ENCODE peak calls at places on chromosomes 3 and 15, in five cellular contexts. One of them, this sample, is unnamed.

GRCh38 chr3:129599607-129600006 is 6.9 kb downstream of the PLXND1 start:
- DNase-seq in HepG2: no peak
- DNase-seq in K562: peak
- DNase-seq in GM12878: no peak
- DNase-seq in WTC11: peak
- DNase-seq in this sample: peak

GRCh38 chr3:49397470-49397869 is 14.3 kb downstream of the RHOA start:
- DNase-seq in HepG2: no peak
- DNase-seq in GM12878: no peak
- DNase-seq in K562: no peak
- DNase-seq in WTC11: no peak
- DNase-seq in this sample: no peak

GRCh38 chr3:111282024-111282423 is 210.4 kb downstream of the NECTIN3 start:
- DNase-seq in HepG2: no peak
- DNase-seq in GM12878: no peak
- DNase-seq in WTC11: no peak
- DNase-seq in K562: no peak
- DNase-seq in this sample: no peak

GRCh38 chr3:136728434-136728833 is 23.7 kb downstream of the STAG1 start:
- DNase-seq in K562: no peak
- DNase-seq in HepG2: no peak
- DNase-seq in WTC11: no peak
- DNase-seq in GM12878: no peak
- DNase-seq in this sample: no peak

GRCh38 chr3:43455233-43455632 is 166.6 kb downstream of the ANO10 start:
- DNase-seq in GM12878: no peak
- DNase-seq in HepG2: peak
- DNase-seq in WTC11: no peak
- DNase-seq in K562: no peak
- DNase-seq in this sample: peak

GRCh38 chr3:135865554-135865953 is 100.0 kb upstream of the PPP2R3A start:
- DNase-seq in WTC11: no peak
- DNase-seq in K562: no peak
- DNase-seq in HepG2: no peak
- DNase-seq in GM12878: no peak
- DNase-seq in this sample: no peak

GRCh38 chr15:96867992-96868391 is 537.5 kb downstream of the NR2F2 start:
- DNase-seq in GM12878: no peak
- DNase-seq in K562: no peak
- DNase-seq in HepG2: no peak
- DNase-seq in WTC11: no peak
- DNase-seq in this sample: no peak

GRCh38 chr3:125143982-125144652 is 68.4 kb downstream of the SLC12A8 start:
- DNase-seq in K562: no peak
- DNase-seq in WTC11: no peak
- DNase-seq in GM12878: no peak
- DNase-seq in HepG2: no peak
- DNase-seq in this sample: no peak

GRCh38 chr3:181384970-181385369 is 326.8 kb upstream of the SOX2 start:
- DNase-seq in GM12878: no peak
- DNase-seq in WTC11: no peak
- DNase-seq in HepG2: no peak
- DNase-seq in K562: no peak
- DNase-seq in this sample: no peak

GRCh38 chr15:20645956-20646355 is 104.4 kb upstream of the GOLGA6L6 start:
- DNase-seq in HepG2: no peak
- DNase-seq in K562: no peak
- DNase-seq in GM12878: peak
- DNase-seq in WTC11: no peak
- DNase-seq in this sample: no peak

GRCh38 chr3:146929696-146930095 is 324.6 kb upstream of the PLSCR5 start:
- DNase-seq in GM12878: no peak
- DNase-seq in HepG2: no peak
- DNase-seq in K562: no peak
- DNase-seq in WTC11: no peak
- DNase-seq in this sample: no peak

GRCh38 chr3:179027326-179027900 is 44.2 kb downstream of the ZMAT3 start:
- DNase-seq in WTC11: no peak
- DNase-seq in HepG2: no peak
- DNase-seq in K562: no peak
- DNase-seq in GM12878: no peak
- DNase-seq in this sample: no peak

GRCh38 chr3:45365060-45365459 is 23.3 kb upstream of the LARS2 start:
- DNase-seq in HepG2: no peak
- DNase-seq in WTC11: no peak
- DNase-seq in GM12878: no peak
- DNase-seq in K562: no peak
- DNase-seq in this sample: no peak

GRCh38 chr3:129106866-129107565 is 14.6 kb downstream of the RAB43 start:
- DNase-seq in GM12878: no peak
- DNase-seq in K562: no peak
- DNase-seq in WTC11: no peak
- DNase-seq in HepG2: no peak
- DNase-seq in this sample: no peak

GRCh38 chr15:31523027-31523654 is 196.5 kb downstream of the KLF13 start:
- DNase-seq in GM12878: no peak
- DNase-seq in K562: no peak
- DNase-seq in WTC11: no peak
- DNase-seq in HepG2: no peak
- DNase-seq in this sample: no peak

GRCh38 chr3:9147896-9148267 is 101.6 kb downstream of the SRGAP3 start:
- DNase-seq in HepG2: no peak
- DNase-seq in GM12878: no peak
- DNase-seq in K562: no peak
- DNase-seq in WTC11: no peak
- DNase-seq in this sample: no peak

GRCh38 chr15:89130194-89130593 is 41.9 kb downstream of the ABHD2 start:
- DNase-seq in K562: no peak
- DNase-seq in WTC11: no peak
- DNase-seq in HepG2: no peak
- DNase-seq in GM12878: no peak
- DNase-seq in this sample: no peak

GRCh38 chr3:122907471-122907870 is 112.6 kb downstream of the SLC49A4 start:
- DNase-seq in WTC11: no peak
- DNase-seq in K562: no peak
- DNase-seq in HepG2: no peak
- DNase-seq in GM12878: no peak
- DNase-seq in this sample: no peak

GRCh38 chr15:38283010-38283409 is 30.4 kb downstream of the SPRED1 start:
- DNase-seq in K562: no peak
- DNase-seq in GM12878: no peak
- DNase-seq in WTC11: no peak
- DNase-seq in HepG2: no peak
- DNase-seq in this sample: no peak

GRCh38 chr3:8458235-8458634 is 43.4 kb upstream of the LMCD1 start:
- DNase-seq in GM12878: no peak
- DNase-seq in HepG2: no peak
- DNase-seq in K562: no peak
- DNase-seq in WTC11: no peak
- DNase-seq in this sample: no peak

GRCh38 chr15:79054350-79054749 is 36.2 kb downstream of the RASGRF1 start:
- DNase-seq in HepG2: no peak
- DNase-seq in K562: no peak
- DNase-seq in WTC11: no peak
- DNase-seq in GM12878: no peak
- DNase-seq in this sample: no peak

GRCh38 chr15:101189708-101190107 is 62.1 kb downstream of the CHSY1 start:
- DNase-seq in HepG2: no peak
- DNase-seq in GM12878: no peak
- DNase-seq in K562: no peak
- DNase-seq in WTC11: no peak
- DNase-seq in this sample: no peak

GRCh38 chr15:52011711-52012144 is 7.3 kb upstream of the MAPK6 start:
- DNase-seq in K562: no peak
- DNase-seq in GM12878: no peak
- DNase-seq in WTC11: no peak
- DNase-seq in HepG2: peak
- DNase-seq in this sample: no peak

GRCh38 chr15:101091080-101092017 is 160.5 kb downstream of the CHSY1 start:
- DNase-seq in HepG2: peak
- DNase-seq in WTC11: no peak
- DNase-seq in K562: no peak
- DNase-seq in GM12878: no peak
- DNase-seq in this sample: no peak

GRCh38 chr3:175308105-175308504 is 449.0 kb downstream of the NAALADL2 start:
- DNase-seq in GM12878: no peak
- DNase-seq in HepG2: no peak
- DNase-seq in K562: no peak
- DNase-seq in WTC11: no peak
- DNase-seq in this sample: no peak

GRCh38 chr3:38730281-38730680 is 80.8 kb upstream of the SCN5A start:
- DNase-seq in GM12878: no peak
- DNase-seq in HepG2: no peak
- DNase-seq in WTC11: no peak
- DNase-seq in K562: no peak
- DNase-seq in this sample: no peak

GRCh38 chr15:40301467-40302179 is 6.1 kb downstream of the PLCB2 start:
- DNase-seq in GM12878: no peak
- DNase-seq in WTC11: peak
- DNase-seq in HepG2: no peak
- DNase-seq in K562: peak
- DNase-seq in this sample: no peak

DNA sequence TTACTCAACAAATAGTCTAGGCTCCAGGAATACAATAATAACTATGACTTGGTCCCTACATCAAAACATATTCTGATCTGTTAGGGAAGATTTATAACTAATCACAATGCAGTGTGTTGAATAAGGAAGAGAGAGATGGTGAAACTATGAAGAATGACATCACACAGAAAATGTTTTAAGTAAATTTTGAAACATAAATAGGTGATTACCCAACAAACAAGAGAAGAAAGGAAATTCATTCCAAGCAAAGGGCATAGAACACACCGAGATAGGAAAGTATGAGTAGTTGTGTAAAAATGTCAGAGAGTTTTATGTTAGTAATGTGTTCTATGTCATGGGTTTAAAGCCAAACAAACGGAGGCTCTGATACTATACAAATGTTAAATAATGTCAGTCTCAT is 13.4 kb downstream of the SEC62 start:
- DNase-seq in WTC11: no peak
- DNase-seq in GM12878: no peak
- DNase-seq in K562: no peak
- DNase-seq in HepG2: peak
- DNase-seq in this sample: no peak
- TF ChIP-seq ESRRA in WTC11: no peak
- TF ChIP-seq ESRRA in GM12878: no peak
- TF ChIP-seq ESRRA in K562: no peak
- TF ChIP-seq ESRRA in HepG2: no peak
- TF ChIP-seq ESRRA in this sample: no peak

GRCh38 chr15:58159827-58160386 is 21.7 kb downstream of the AQP9 start:
- DNase-seq in K562: no peak
- DNase-seq in HepG2: no peak
- DNase-seq in WTC11: no peak
- DNase-seq in GM12878: no peak
- DNase-seq in this sample: no peak

GRCh38 chr15:58167095-58167591 is 29.0 kb downstream of the AQP9 start:
- DNase-seq in WTC11: no peak
- DNase-seq in HepG2: peak
- DNase-seq in GM12878: no peak
- DNase-seq in K562: no peak
- DNase-seq in this sample: no peak

GRCh38 chr15:58161436-58161835 is 23.3 kb downstream of the AQP9 start:
- DNase-seq in GM12878: no peak
- DNase-seq in WTC11: no peak
- DNase-seq in HepG2: no peak
- DNase-seq in K562: no peak
- DNase-seq in this sample: no peak

GRCh38 chr15:58169934-58170333 is 31.8 kb downstream of the AQP9 start:
- DNase-seq in HepG2: no peak
- DNase-seq in WTC11: no peak
- DNase-seq in GM12878: no peak
- DNase-seq in K562: no peak
- DNase-seq in this sample: no peak

GRCh38 chr15:58165661-58166060 is 27.5 kb downstream of the AQP9 start:
- DNase-seq in GM12878: no peak
- DNase-seq in WTC11: no peak
- DNase-seq in HepG2: peak
- DNase-seq in K562: no peak
- DNase-seq in this sample: no peak
- TF ChIP-seq ESRRA in GM12878: no peak
- TF ChIP-seq ESRRA in WTC11: no peak
- TF ChIP-seq ESRRA in HepG2: no peak
- TF ChIP-seq ESRRA in K562: no peak
- TF ChIP-seq ESRRA in this sample: no peak

DNA sequence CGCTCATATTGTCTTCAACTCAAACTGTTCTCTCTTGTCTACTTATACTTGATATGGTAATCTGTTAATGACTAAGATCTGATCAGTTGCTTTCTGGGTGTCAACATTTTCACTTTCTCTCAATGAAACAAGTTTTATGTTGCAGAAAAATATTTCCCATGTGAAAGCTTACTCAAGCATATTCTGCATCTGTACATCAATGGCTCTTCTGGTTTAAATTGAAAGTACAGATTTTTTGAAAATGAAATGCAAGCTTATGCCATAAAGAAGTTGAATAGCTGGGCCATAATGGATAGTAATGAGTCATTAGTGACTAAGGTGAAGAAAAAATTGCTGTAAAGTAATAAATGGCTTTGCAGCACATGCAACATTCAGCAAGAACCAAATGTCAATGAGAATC is 140.7 kb downstream of the BCHE start:
- DNase-seq in K562: no peak
- DNase-seq in HepG2: no peak
- DNase-seq in WTC11: no peak
- DNase-seq in GM12878: no peak
- DNase-seq in this sample: no peak
- TF ChIP-seq ESRRA in K562: no peak
- TF ChIP-seq ESRRA in HepG2: no peak
- TF ChIP-seq ESRRA in WTC11: no peak
- TF ChIP-seq ESRRA in GM12878: no peak
- TF ChIP-seq ESRRA in this sample: no peak

GRCh38 chr3:183825380-183826161 is at the start of gene MAP6D1:
- DNase-seq in GM12878: no peak
- DNase-seq in WTC11: peak
- DNase-seq in HepG2: no peak
- DNase-seq in K562: no peak
- DNase-seq in this sample: peak
- TF ChIP-seq ESRRA in GM12878: no peak
- TF ChIP-seq ESRRA in WTC11: no peak
- TF ChIP-seq ESRRA in HepG2: no peak
- TF ChIP-seq ESRRA in K562: no peak
- TF ChIP-seq ESRRA in this sample: no peak

This sample was measured in A549.